ENCODE peak calls at places on chromosomes 3 and 15, in five cellular contexts. Z is colonic mucosa, A is dorsolateral prefrontal cortex, R is A549, O is stomach. L is an unnamed sample.

GRCh38 chr3:186060222-186060621 is 48.7 kb downstream of the ETV5 start:
- DNase-seq in O (no peak), A (no peak), Z (no peak), R (no peak), L (peak)

GRCh38 chr3:11705049-11705448 is 61.3 kb upstream of the VGLL4 start:
- DNase-seq in Z (no peak), O (no peak), A (peak), R (no peak), L (no peak)

GRCh38 chr3:32422943-32423342 is 31.3 kb downstream of the CMTM7 start:
- DNase-seq in Z (no peak), R (no peak), A (no peak), O (no peak), L (no peak)

GRCh38 chr15:37921527-37922385 is 12.7 kb upstream of the TMCO5A start:
- DNase-seq in R (no peak), Z (no peak), O (peak), A (no peak), L (no peak)

GRCh38 chr3:189975376-189975990 is 145.2 kb downstream of the P3H2 start:
- DNase-seq in R (no peak), O (no peak), A (no peak), Z (no peak), L (no peak)

GRCh38 chr3:42706721-42707619 is 4.4 kb upstream of the HHATL start:
- DNase-seq in A (no peak), Z (no peak), O (no peak), R (no peak), L (no peak)

GRCh38 chr3:124785966-124786365 is 55.7 kb downstream of the UMPS start:
- DNase-seq in R (no peak), Z (no peak), O (no peak), A (no peak), L (no peak)

GRCh38 chr3:160697628-160698382 is 20.8 kb downstream of the ARL14 start:
- DNase-seq in A (no peak), R (no peak), Z (no peak), O (no peak), L (peak)

GRCh38 chr15:91413142-91413541 is 313.1 kb downstream of the SV2B start:
- DNase-seq in O (no peak), A (no peak), Z (no peak), R (no peak), L (no peak)

GRCh38 chr3:127455541-127456450 is 134.7 kb downstream of the TPRA1 start:
- DNase-seq in R (peak), A (peak), Z (peak), O (peak), L (peak)

GRCh38 chr15:52098328-52098727 is 14.2 kb downstream of the BCL2L10 start:
- DNase-seq in O (no peak), A (no peak), R (no peak), Z (no peak), L (no peak)

GRCh38 chr3:186790261-186790981 is 7.0 kb downstream of the EIF4A2 start:
- DNase-seq in R (peak), Z (no peak), O (no peak), A (no peak), L (peak)

GRCh38 chr15:92636950-92637481 is 18.6 kb downstream of the FAM174B start:
- DNase-seq in Z (peak), R (no peak), A (no peak), O (peak), L (peak)

GRCh38 chr3:141844812-141845211 is 31.6 kb upstream of the ATP1B3 start:
- DNase-seq in A (no peak), O (no peak), R (no peak), Z (no peak), L (no peak)

GRCh38 chr3:141845407-141846049 is 30.9 kb upstream of the ATP1B3 start:
- DNase-seq in A (no peak), R (no peak), Z (peak), O (no peak), L (peak)

GRCh38 chr3:141844108-141844507 is 32.3 kb upstream of the ATP1B3 start:
- DNase-seq in A (no peak), O (no peak), Z (no peak), R (no peak), L (no peak)

GRCh38 chr3:141846050-141846433 is 30.4 kb upstream of the ATP1B3 start:
- DNase-seq in A (no peak), O (no peak), Z (no peak), R (no peak), L (no peak)

GRCh38 chr3:141840737-141841544 is 35.5 kb upstream of the ATP1B3 start:
- DNase-seq in R (no peak), O (no peak), A (no peak), Z (no peak), L (no peak)
- H3K4me3 ChIP-seq in R (no peak), O (no peak), A (no peak), Z (no peak), L (no peak)

GRCh38 chr3:112972158-112972557 is 2.7 kb downstream of the CD200R1 start:
- DNase-seq in A (no peak), R (no peak), Z (no peak), O (no peak), L (no peak)
- TF ChIP-seq CTCF in A (no peak), R (no peak), Z (no peak), O (no peak), L (no peak)

GRCh38 chr3:14717307-14717706 is 42.4 kb downstream of the C3orf20 start:
- DNase-seq in Z (no peak), R (no peak), A (no peak), O (no peak), L (no peak)

GRCh38 chr3:14719006-14719405 is 44.1 kb downstream of the C3orf20 start:
- DNase-seq in A (no peak), R (no peak), Z (no peak), O (no peak), L (peak)

GRCh38 chr3:14721126-14721864 is 46.4 kb downstream of the C3orf20 start:
- DNase-seq in O (no peak), Z (no peak), R (no peak), A (no peak), L (no peak)

GRCh38 chr3:14718539-14718938 is 43.6 kb downstream of the C3orf20 start:
- DNase-seq in R (no peak), O (no peak), Z (no peak), A (no peak), L (peak)

GRCh38 chr3:14716593-14716992 is 41.7 kb downstream of the C3orf20 start:
- DNase-seq in R (no peak), A (no peak), O (no peak), Z (no peak), L (no peak)
- H3K4me3 ChIP-seq in R (no peak), A (no peak), O (no peak), Z (no peak), L (no peak)

GRCh38 chr3:48558446-48559134 is 2.0 kb upstream of the PFKFB4 start:
- DNase-seq in A (no peak), O (no peak), R (no peak), Z (peak), L (no peak)
- TF ChIP-seq CTCF in A (no peak), O (peak), R (no peak), Z (peak), L (no peak)

GRCh38 chr15:59996498-59997041 is 7.5 kb upstream of the FOXB1 start:
- DNase-seq in O (no peak), Z (peak), A (no peak), R (no peak), L (no peak)
- H3K4me3 ChIP-seq in O (peak), Z (no peak), A (no peak), R (peak), L (no peak)